ENCODE peak calls at places on chromosomes 4 and X, in seven cellular contexts. O is CD8-positive, alpha-beta memory T cell; R is aorta; Y is right cardiac atrium; C is psoas muscle; J is endothelial cell of umbilical vein; D is MM.1S. G is an unnamed sample.

GRCh38 chrX:386239-386767 is 404 bp downstream of the PPP2R3B start:
- DNase-seq in O (no peak), R (peak; percentile 49), Y (no peak), C (no peak), J (no peak), D (no peak), G (no peak)

GRCh38 chr4:128846063-128846462 is 36.6 kb downstream of the JADE1 start:
- DNase-seq in O (no peak), R (no peak), Y (no peak), C (no peak), J (no peak), D (no peak), G (no peak)

GRCh38 chr4:1500966-1501753 is 94.9 kb upstream of the NKX1-1 start:
- DNase-seq in O (no peak), R (no peak), Y (no peak), C (peak; percentile 13), J (no peak), D (no peak), G (no peak)

GRCh38 chrX:117335209-117335608 is 781.4 kb downstream of the KLHL13 start:
- DNase-seq in O (no peak), R (no peak), Y (no peak), C (no peak), J (no peak), D (no peak), G (no peak)

GRCh38 chr4:99861120-99861905 is 32.9 kb downstream of the LAMTOR3 start:
- DNase-seq in O (no peak), R (no peak), Y (no peak), C (no peak), J (no peak), D (peak; percentile 93), G (no peak)

GRCh38 chr4:7160951-7161440 is 31.3 kb upstream of the SORCS2 start:
- DNase-seq in O (no peak), R (no peak), Y (no peak), C (peak; percentile 25), J (no peak), D (no peak), G (no peak)

GRCh38 chr4:56668267-56668666 is 12.8 kb downstream of the HOPX start:
- DNase-seq in O (no peak), R (no peak), Y (no peak), C (no peak), J (no peak), D (peak; percentile 32), G (no peak)

GRCh38 chr4:78551420-78552351 is at the start of gene ANXA3:
- DNase-seq in O (no peak), R (peak; percentile 50), Y (peak; percentile 50), C (peak; percentile 65), J (peak; percentile 39), D (no peak), G (peak; percentile 66)

GRCh38 chr4:95181446-95182306 is 367.1 kb downstream of the UNC5C start:
- DNase-seq in O (no peak), R (no peak), Y (no peak), C (no peak), J (peak; percentile 11), D (no peak), G (no peak)

GRCh38 chrX:49910344-49910743 is 12.1 kb upstream of the CLCN5 start:
- DNase-seq in O (no peak), R (no peak), Y (no peak), C (no peak), J (no peak), D (peak; percentile 12), G (no peak)

GRCh38 chr4:40264497-40264896 is 67.7 kb downstream of the RHOH start:
- DNase-seq in O (no peak), R (no peak), Y (no peak), C (no peak), J (no peak), D (no peak), G (no peak)

GRCh38 chrX:26783512-26784225 is 567.7 kb downstream of the MAGEB5 start:
- DNase-seq in O (no peak), R (no peak), Y (no peak), C (no peak), J (peak; percentile 87), D (peak; percentile 62), G (no peak)

GRCh38 chr4:88219099-88219498 is 60.7 kb upstream of the ABCG2 start:
- DNase-seq in O (no peak), R (no peak), Y (no peak), C (no peak), J (peak; percentile 54), D (peak; percentile 61), G (no peak)

GRCh38 chrX:70301716-70302115 is 11.8 kb downstream of the KIF4A start:
- DNase-seq in O (no peak), R (no peak), Y (no peak), C (no peak), J (peak; percentile 75), D (no peak), G (no peak)
- H3K27ac ChIP-seq in O (no peak overlapping the region), R (no peak overlapping the region), Y (no peak overlapping the region), C (no peak overlapping the region), J (peak overlapping the region; percentile 78), D (no peak overlapping the region), G (no peak overlapping the region)

DNA sequence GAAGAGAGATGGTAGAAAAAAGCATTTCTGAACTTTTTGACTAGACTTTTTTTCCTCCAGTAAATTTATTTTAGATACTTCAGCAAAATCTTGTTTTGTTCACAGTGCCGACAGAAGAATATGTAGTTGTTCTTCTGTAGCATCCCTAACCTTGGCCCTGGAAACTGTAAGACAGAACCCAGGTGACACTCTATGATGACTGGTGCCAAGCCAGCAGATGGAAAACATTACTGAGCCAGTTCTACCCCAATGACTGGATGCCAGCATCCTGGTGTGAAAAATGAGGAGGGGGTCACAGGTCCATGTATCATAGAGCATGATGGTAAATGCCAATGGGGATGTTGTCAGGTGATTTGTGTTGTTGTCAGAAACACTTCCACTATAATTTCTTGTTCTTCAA is 159.6 kb downstream of the RASL11B start:
- DNase-seq in O (no peak), R (no peak), Y (no peak), C (no peak), J (no peak), D (no peak), G (no peak)
- H3K27ac ChIP-seq in O (no peak overlapping the region), R (peak overlapping the region; percentile 86), Y (no peak overlapping the region), C (peak overlapping the region; percentile 44), J (no peak overlapping the region), D (no peak overlapping the region), G (peak overlapping the region; percentile 56)

DNA sequence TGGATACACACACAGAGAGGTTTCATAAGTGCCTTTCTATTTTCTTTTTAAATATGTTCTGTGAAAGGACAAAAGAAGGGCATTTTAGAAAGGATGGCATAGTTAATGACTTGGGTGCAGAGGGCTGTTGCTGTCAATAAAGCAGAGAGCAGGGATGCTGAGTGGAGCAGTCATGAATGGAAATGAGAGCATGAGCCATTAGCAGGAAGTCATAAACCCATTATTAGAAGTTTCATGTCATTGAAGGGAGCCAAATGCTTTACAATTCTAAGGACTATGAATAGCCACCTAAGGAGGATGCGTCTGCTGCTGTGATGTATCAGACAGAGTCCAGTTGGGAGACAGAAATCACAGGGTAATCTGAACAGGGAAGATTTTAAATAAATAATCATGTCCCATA is 47.7 kb upstream of the WDR19 start:
- DNase-seq in O (no peak), R (no peak), Y (no peak), C (no peak), J (peak; percentile 16), D (peak; percentile 58), G (no peak)
- H3K27ac ChIP-seq in O (no peak overlapping the region), R (no peak overlapping the region), Y (no peak overlapping the region), C (no peak overlapping the region), J (no peak overlapping the region), D (no peak overlapping the region), G (no peak overlapping the region)

GRCh38 chr4:25815586-25815985 is 47.2 kb downstream of the SEL1L3 start:
- DNase-seq in O (no peak), R (no peak), Y (no peak), C (no peak), J (no peak), D (no peak), G (no peak)

GRCh38 chr4:25814737-25815136 is 48.1 kb downstream of the SEL1L3 start:
- DNase-seq in O (no peak), R (no peak), Y (no peak), C (no peak), J (no peak), D (no peak), G (no peak)

GRCh38 chr4:25816591-25817058 is 46.2 kb downstream of the SEL1L3 start:
- DNase-seq in O (no peak), R (no peak), Y (no peak), C (no peak), J (no peak), D (no peak), G (no peak)

GRCh38 chr4:25818293-25819240 is 44.2 kb downstream of the SEL1L3 start:
- DNase-seq in O (no peak), R (no peak), Y (no peak), C (no peak), J (no peak), D (no peak), G (no peak)

DNA sequence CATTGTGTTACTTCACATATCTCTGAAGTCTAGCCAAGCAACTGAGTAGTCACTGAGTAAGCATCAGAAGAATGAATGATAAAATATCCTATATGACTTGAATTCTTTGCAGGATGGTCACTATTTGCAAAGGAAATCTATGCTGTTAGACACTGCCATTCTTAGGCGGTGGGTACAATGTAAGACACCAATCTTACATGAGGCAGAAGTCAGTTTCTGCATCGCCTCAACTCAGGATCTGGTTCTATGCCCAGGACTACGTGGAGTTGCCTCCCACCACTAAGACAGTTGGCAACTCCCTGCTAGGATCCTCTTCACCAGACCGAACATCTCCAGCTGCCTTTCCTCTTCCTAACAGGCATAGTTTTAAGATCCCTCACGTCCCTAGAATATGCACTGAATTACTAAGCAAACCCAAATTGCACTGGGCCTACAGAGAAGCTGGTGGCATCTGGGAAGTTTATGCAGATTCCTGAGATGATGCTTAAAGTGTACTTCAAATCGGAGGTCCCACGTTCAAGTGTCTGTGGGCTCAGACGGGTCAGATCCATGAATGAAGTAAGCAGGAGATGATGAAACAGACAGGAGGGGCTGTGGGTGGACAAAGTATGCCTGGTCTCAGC is 45.6 kb downstream of the SEL1L3 start:
- DNase-seq in O (no peak), R (no peak), Y (no peak), C (no peak), J (no peak), D (no peak), G (no peak)
- H3K27ac ChIP-seq in O (no peak overlapping the region), R (no peak overlapping the region), Y (no peak overlapping the region), C (no peak overlapping the region), J (no peak overlapping the region), D (no peak overlapping the region), G (no peak overlapping the region)

DNA sequence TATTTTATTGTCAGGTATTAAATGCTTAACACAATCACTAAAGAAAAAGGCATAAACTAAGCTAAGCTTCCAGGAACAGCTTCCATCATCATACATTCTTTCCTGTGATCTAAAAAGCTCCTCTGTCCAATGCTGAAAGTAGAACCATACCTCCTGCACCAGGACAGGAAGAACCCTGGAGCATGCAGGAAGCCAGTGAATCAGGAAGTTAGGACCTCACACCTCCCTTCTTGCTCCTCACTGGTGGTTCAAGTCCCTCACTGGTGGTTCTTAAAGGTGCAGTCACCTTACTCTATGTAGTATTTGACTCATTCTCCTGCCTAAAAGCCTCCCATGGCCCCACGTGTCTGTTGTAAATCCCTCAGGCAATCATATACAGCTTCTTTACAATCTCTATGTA is 410.5 kb upstream of the RASGEF1B start:
- DNase-seq in O (no peak), R (no peak), Y (no peak), C (no peak), J (no peak), D (no peak), G (no peak)
- H3K27ac ChIP-seq in O (no peak overlapping the region), R (no peak overlapping the region), Y (no peak overlapping the region), C (no peak overlapping the region), J (no peak overlapping the region), D (no peak overlapping the region), G (no peak overlapping the region)

GRCh38 chr4:73341454-73341853 is 62.6 kb upstream of the ALB start:
- DNase-seq in O (no peak), R (no peak), Y (no peak), C (no peak), J (peak; percentile 34), D (peak; percentile 50), G (no peak)
- H3K27ac ChIP-seq in O (no peak overlapping the region), R (no peak overlapping the region), Y (no peak overlapping the region), C (no peak overlapping the region), J (no peak overlapping the region), D (no peak overlapping the region), G (no peak overlapping the region)